ENCODE peak calls at places on chromosomes 6 and 20, in four cellular contexts. N is GM23248, W is cardiac fibroblast, V is body of pancreas. Y is an unnamed sample.
A peak's percentile ranks its signal among the peaks of the same experiment; 100 is the strongest.

GRCh38 chr6:163165155-163165910 is 249.2 kb upstream of the QKI start:
- DNase-seq in N (no peak), W (no peak), V (no peak), Y (peak; percentile 12)

GRCh38 chr6:19603716-19604115 is 233.5 kb upstream of the ID4 start:
- DNase-seq in W (peak; percentile 1), V (no peak), N (no peak), Y (no peak)

GRCh38 chr6:130967502-130968469 is 95.3 kb downstream of the EPB41L2 start:
- DNase-seq in N (peak; percentile 54), V (no peak), W (peak; percentile 48), Y (no peak)

GRCh38 chr6:116268589-116269293 is 11.0 kb downstream of the TSPYL1 start:
- DNase-seq in V (no peak), N (peak; percentile 85), W (peak; percentile 86), Y (no peak)

GRCh38 chr6:108321253-108321740 is 26.4 kb downstream of the AFG1L start:
- DNase-seq in W (no peak), V (no peak), N (peak; percentile 1), Y (no peak)

GRCh38 chr6:138349891-138350290 is 27.8 kb upstream of the SMIM28 start:
- DNase-seq in W (peak; percentile 29), N (peak; percentile 24), V (no peak), Y (no peak)

GRCh38 chr6:142118926-142119325 is 13.8 kb upstream of the GJE1 start:
- DNase-seq in V (no peak), N (peak; percentile 46), W (peak; percentile 6), Y (no peak)

GRCh38 chr6:54801669-54802068 is 44.9 kb upstream of the FAM83B start:
- DNase-seq in V (no peak), N (peak; percentile 58), W (peak; percentile 26), Y (peak; percentile 45)

GRCh38 chr6:127347188-127347587 is 3.8 kb upstream of the ECHDC1 start:
- DNase-seq in V (no peak), N (peak; percentile 39), W (peak; percentile 63), Y (peak; percentile 26)

GRCh38 chr20:63538204-63539091 is 1.3 kb upstream of the PTK6 start:
- DNase-seq in V (peak; percentile 98), W (no peak), N (no peak), Y (no peak)

GRCh38 chr6:43497129-43497396 is 13.1 kb downstream of the LRRC73 start:
- DNase-seq in N (no peak), W (no peak), V (no peak), Y (no peak)

GRCh38 chr6:163579880-163580295 is 165.4 kb downstream of the QKI start:
- DNase-seq in V (peak; percentile 44), W (no peak), N (peak; percentile 42), Y (peak; percentile 56)

GRCh38 chr6:138246650-138247440 is 28.6 kb upstream of the PBOV1 start:
- DNase-seq in N (no peak), W (no peak), V (no peak), Y (no peak)

GRCh38 chr6:20661721-20662120 is 127.5 kb downstream of the CDKAL1 start:
- DNase-seq in W (peak; percentile 85), V (peak; percentile 23), N (peak; percentile 3), Y (no peak)

GRCh38 chr6:148525453-148525852 is 182.8 kb downstream of the SASH1 start:
- DNase-seq in N (peak; percentile 91), V (no peak), W (peak; percentile 82), Y (peak; percentile 21)
- H3K4me3 ChIP-seq in N (peak overlapping the region; percentile 64), V (no peak overlapping the region), W (peak overlapping the region; percentile 42), Y (no peak overlapping the region)

GRCh38 chr6:27785297-27785696 is 126.9 kb downstream of the OR2B2 start:
- DNase-seq in W (no peak), V (no peak), N (no peak), Y (no peak)
- H3K4me3 ChIP-seq in W (no peak overlapping the region), V (no peak overlapping the region), N (no peak overlapping the region), Y (no peak overlapping the region)

GRCh38 chr20:62354811-62355341 is 12.2 kb downstream of the LAMA5 start:
- DNase-seq in W (no peak), V (no peak), N (no peak), Y (no peak)
- H3K4me3 ChIP-seq in W (no peak overlapping the region), V (no peak overlapping the region), N (no peak overlapping the region), Y (no peak overlapping the region)

DNA sequence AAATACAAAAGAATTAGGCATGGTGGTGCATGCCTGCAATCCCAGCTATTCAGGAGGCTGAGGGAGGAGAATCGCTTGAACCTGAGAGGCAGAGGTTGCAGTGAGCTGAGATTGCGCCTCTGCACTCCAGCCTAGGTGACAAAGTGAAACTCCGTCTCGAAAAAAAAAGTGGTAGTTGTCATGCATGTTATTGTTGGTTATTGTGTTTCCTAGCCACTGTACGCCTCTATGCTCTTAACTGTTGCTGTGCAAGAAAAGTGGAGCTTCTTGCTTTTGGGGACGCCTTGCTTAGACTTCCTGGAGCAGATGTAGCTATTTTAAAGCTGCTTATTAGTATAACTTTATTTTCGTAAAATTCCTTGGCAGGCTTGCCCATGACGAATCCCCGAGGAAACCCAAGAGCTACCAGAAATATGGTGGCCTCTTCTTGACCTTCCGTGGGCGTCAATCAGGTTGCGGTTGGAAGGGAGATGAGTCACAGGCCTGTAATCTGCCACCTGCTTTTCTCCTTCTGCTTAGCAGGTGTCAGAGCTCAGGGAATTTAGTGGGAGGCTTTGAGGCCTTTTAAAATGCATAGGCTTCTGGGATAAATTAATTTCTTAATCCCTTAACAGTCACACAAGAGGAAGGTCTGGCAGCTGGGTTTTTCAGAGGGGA is 17.3 kb downstream of the GABRR2 start:
- DNase-seq in V (no peak), N (peak; percentile 89), W (peak; percentile 95), Y (peak; percentile 64)
- H3K4me3 ChIP-seq in V (no peak overlapping the region), N (no peak overlapping the region), W (no peak overlapping the region), Y (no peak overlapping the region)

DNA sequence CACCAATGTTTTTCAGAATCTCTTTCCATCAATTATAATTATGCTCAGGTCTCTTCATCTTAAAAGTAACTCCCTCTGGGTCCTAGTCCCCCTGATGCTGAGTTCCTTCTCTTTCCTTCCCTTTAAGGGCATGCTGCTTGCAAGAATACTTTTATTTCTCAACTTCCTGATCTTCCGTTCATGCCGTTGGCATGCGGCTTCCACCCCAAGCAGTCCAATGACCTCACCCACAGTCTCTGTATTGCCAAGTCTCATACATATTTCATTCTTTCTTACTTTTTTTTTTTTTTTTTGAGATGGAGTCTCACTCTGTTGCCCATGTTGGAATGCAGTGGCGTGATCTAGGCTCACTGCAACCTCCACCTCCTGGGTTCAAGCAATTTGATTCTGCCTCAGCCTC is 83.5 kb downstream of the NDUFAF5 start:
- DNase-seq in V (no peak), N (peak; percentile 94), W (peak; percentile 8), Y (peak; percentile 36)
- H3K4me3 ChIP-seq in V (no peak overlapping the region), N (no peak overlapping the region), W (no peak overlapping the region), Y (no peak overlapping the region)

Y was measured in trophoblast cell.